ENCODE peak calls at places on chromosomes 16 and 17, in seven cellular contexts. Y, F, L, P, K, U and B are unnamed samples.

GRCh38 chr16:12819126-12820117 is 15.7 kb upstream of the CPPED1 start:
- DNase-seq in K (peak), L (peak), U (no peak), Y (no peak), F (peak), P (peak), B (peak)

GRCh38 chr17:4175921-4176802 is 33.2 kb downstream of the CYB5D2 start:
- DNase-seq in L (peak), K (no peak), U (no peak), P (no peak), Y (no peak), F (no peak), B (peak)

GRCh38 chr17:44844390-44844830 is 3.3 kb upstream of the HIGD1B start:
- DNase-seq in F (peak), U (no peak), P (no peak), Y (no peak), K (peak), L (no peak), B (no peak)

GRCh38 chr17:75130632-75131277 is 787 bp downstream of the NT5C start:
- DNase-seq in Y (peak), F (peak), P (peak), L (peak), K (peak), U (no peak), B (peak)

GRCh38 chr17:83194761-83195329 is 115.4 kb downstream of the METRNL start:
- DNase-seq in F (no peak), L (no peak), P (no peak), Y (no peak), U (no peak), K (peak), B (no peak)

GRCh38 chr17:48620497-48621139 is 5.5 kb upstream of the HOXB8 start:
- DNase-seq in P (no peak), F (no peak), L (no peak), U (no peak), K (no peak), Y (no peak), B (no peak)

GRCh38 chr16:46971271-46971670 is 2.2 kb downstream of the DNAJA2 start:
- DNase-seq in L (no peak), P (no peak), F (no peak), Y (no peak), K (no peak), U (no peak), B (no peak)

GRCh38 chr16:54140057-54140787 is 146.4 kb downstream of the IRX3 start:
- DNase-seq in P (no peak), U (no peak), Y (no peak), K (peak), F (peak), L (no peak), B (no peak)

GRCh38 chr17:39636587-39636926 is 387 bp upstream of the STARD3 start:
- DNase-seq in U (no peak), K (no peak), P (no peak), Y (no peak), F (no peak), L (no peak), B (no peak)

GRCh38 chr17:50044483-50044882 is 11.4 kb upstream of the ITGA3 start:
- DNase-seq in U (no peak), K (no peak), L (no peak), P (no peak), F (no peak), Y (no peak), B (no peak)